ENCODE peak calls at places on chromosomes 13 and 19, in four cellular contexts. One of them, this sample, is unnamed.

GRCh38 chr13:94658926-94659649 is 53.3 kb downstream of the SOX21 start:
- DNase-seq in HepG2: no peak
- DNase-seq in GM12878: no peak
- DNase-seq in K562: no peak
- DNase-seq in this sample: peak

GRCh38 chr13:31807090-31807541 is 67.8 kb downstream of the RXFP2 start:
- DNase-seq in HepG2: no peak
- DNase-seq in GM12878: no peak
- DNase-seq in K562: no peak
- DNase-seq in this sample: no peak

GRCh38 chr13:50509771-50510441 is 333.6 kb downstream of the DLEU7 start:
- DNase-seq in HepG2: no peak
- DNase-seq in GM12878: no peak
- DNase-seq in K562: no peak
- DNase-seq in this sample: no peak

GRCh38 chr13:71864981-71865857 is 1.8 kb downstream of the DACH1 start:
- DNase-seq in HepG2: no peak
- DNase-seq in GM12878: no peak
- DNase-seq in K562: no peak
- DNase-seq in this sample: peak

GRCh38 chr19:3494051-3494450 is 6.4 kb downstream of the DOHH start:
- DNase-seq in HepG2: no peak
- DNase-seq in GM12878: no peak
- DNase-seq in K562: peak
- DNase-seq in this sample: peak

GRCh38 chr19:8242212-8242821 is 33.1 kb downstream of the CERS4 start:
- DNase-seq in HepG2: no peak
- DNase-seq in GM12878: no peak
- DNase-seq in K562: no peak
- DNase-seq in this sample: no peak

GRCh38 chr13:48304132-48304876 is 753 bp downstream of the RB1 start:
- DNase-seq in HepG2: peak
- DNase-seq in GM12878: peak
- DNase-seq in K562: peak
- DNase-seq in this sample: peak

GRCh38 chr13:109700176-109700575 is 86.2 kb downstream of the IRS2 start:
- DNase-seq in HepG2: no peak
- DNase-seq in GM12878: no peak
- DNase-seq in K562: peak
- DNase-seq in this sample: no peak

GRCh38 chr13:99634672-99635071 is 133.4 kb downstream of the TM9SF2 start:
- DNase-seq in HepG2: no peak
- DNase-seq in GM12878: no peak
- DNase-seq in K562: no peak
- DNase-seq in this sample: no peak

GRCh38 chr19:41960973-41961372 is 1.9 kb upstream of the RABAC1 start:
- DNase-seq in HepG2: no peak
- DNase-seq in GM12878: no peak
- DNase-seq in K562: no peak
- DNase-seq in this sample: no peak

GRCh38 chr19:10126213-10126639 is 6.5 kb upstream of the EIF3G start:
- DNase-seq in HepG2: no peak
- DNase-seq in GM12878: no peak
- DNase-seq in K562: no peak
- DNase-seq in this sample: no peak

GRCh38 chr13:39363393-39363792 is 239.6 kb downstream of the LHFPL6 start:
- DNase-seq in HepG2: no peak
- DNase-seq in GM12878: no peak
- DNase-seq in K562: no peak
- DNase-seq in this sample: no peak

GRCh38 chr19:15669440-15669839 is 3.4 kb upstream of the CYP4F12 start:
- DNase-seq in HepG2: no peak
- DNase-seq in GM12878: no peak
- DNase-seq in K562: no peak
- DNase-seq in this sample: no peak

GRCh38 chr19:37251308-37252229 is 33.6 kb downstream of the ZNF383 start:
- DNase-seq in HepG2: no peak
- DNase-seq in GM12878: peak
- DNase-seq in K562: peak
- DNase-seq in this sample: peak

GRCh38 chr19:15437355-15438123 is 12.2 kb downstream of the WIZ start:
- DNase-seq in HepG2: peak
- DNase-seq in GM12878: no peak
- DNase-seq in K562: no peak
- DNase-seq in this sample: no peak

GRCh38 chr19:10828981-10829821 is 6.8 kb downstream of the TMED1 start:
- DNase-seq in HepG2: no peak
- DNase-seq in GM12878: no peak
- DNase-seq in K562: peak
- DNase-seq in this sample: no peak

GRCh38 chr13:37144661-37145060 is 39.2 kb upstream of the CSNK1A1L start:
- DNase-seq in HepG2: no peak
- DNase-seq in GM12878: no peak
- DNase-seq in K562: no peak
- DNase-seq in this sample: no peak

GRCh38 chr19:46976845-46977320 is 42.8 kb upstream of the NPAS1 start:
- DNase-seq in HepG2: no peak
- DNase-seq in GM12878: no peak
- DNase-seq in K562: peak
- DNase-seq in this sample: no peak

GRCh38 chr19:19488041-19488874 is 27.1 kb downstream of the TSSK6 start:
- DNase-seq in HepG2: no peak
- DNase-seq in GM12878: no peak
- DNase-seq in K562: peak
- DNase-seq in this sample: no peak

GRCh38 chr13:61142506-61142905 is 273.1 kb downstream of the PCDH20 start:
- DNase-seq in HepG2: no peak
- DNase-seq in GM12878: no peak
- DNase-seq in K562: no peak
- DNase-seq in this sample: no peak

GRCh38 chr19:5799247-5800241 is 5.3 kb upstream of the NRTN start:
- DNase-seq in HepG2: no peak
- DNase-seq in GM12878: no peak
- DNase-seq in K562: peak
- DNase-seq in this sample: no peak

DNA sequence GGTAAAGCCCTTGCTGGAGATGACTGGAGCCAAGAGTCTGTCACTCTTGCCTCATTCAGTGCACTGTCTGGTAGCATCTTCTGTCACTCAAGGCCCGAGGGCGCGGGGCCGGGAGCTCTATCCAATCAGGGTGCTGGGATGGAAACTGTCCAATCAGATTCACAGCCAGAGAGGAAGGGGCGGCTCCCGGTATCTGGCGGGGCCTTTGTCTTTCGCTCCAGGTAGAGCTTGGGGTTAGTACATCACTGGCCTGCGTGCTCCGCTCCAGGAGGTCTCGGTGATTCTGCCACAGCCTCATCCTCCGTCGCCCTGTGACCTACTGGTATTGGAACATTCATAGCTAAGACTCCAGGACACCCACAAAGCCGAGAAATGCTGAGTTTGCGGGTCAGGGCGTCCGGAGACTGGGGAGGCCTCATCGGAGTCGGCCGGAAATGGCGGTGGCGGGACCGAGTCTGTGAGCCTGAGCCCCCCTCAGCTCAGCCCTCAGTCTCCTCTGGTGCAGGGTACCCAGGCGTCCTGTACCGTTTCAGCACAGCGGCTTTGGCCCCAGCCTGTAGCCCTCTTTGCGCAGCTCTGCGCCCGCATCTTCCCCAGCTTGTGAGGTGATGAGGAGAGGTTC is 20.6 kb upstream of the ZNF430 start:
- DNase-seq in HepG2: no peak
- DNase-seq in GM12878: peak
- DNase-seq in K562: peak
- DNase-seq in this sample: no peak
- TF ChIP-seq SP1 in HepG2: no peak
- TF ChIP-seq SP1 in GM12878: peak
- TF ChIP-seq SP1 in K562: no peak
- TF ChIP-seq SP1 in this sample: no peak

DNA sequence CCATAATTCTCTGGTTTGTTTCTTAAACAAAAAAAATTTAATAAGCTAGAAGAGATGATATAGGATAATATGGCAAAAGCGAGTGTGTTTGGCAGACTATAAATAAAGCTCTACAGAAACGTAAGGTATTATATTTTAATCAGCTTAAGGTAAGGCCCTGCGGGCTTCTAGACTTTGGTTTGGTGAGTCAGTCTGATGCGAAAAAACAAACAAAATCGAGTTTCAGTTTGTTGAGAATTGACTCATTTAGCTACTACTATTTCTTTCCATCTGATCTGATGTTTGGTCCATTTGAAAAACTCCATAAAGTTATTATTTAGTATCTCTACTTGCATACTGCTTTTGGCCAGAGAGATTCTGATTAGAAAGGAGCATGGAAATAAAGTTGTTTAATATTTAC is 138.0 kb downstream of the MIPEP start:
- DNase-seq in HepG2: peak
- DNase-seq in GM12878: peak
- DNase-seq in K562: no peak
- DNase-seq in this sample: no peak
- TF ChIP-seq TARDBP in HepG2: no peak
- TF ChIP-seq TARDBP in GM12878: no peak
- TF ChIP-seq TARDBP in K562: no peak
- TF ChIP-seq TARDBP in this sample: no peak

GRCh38 chr19:51709575-51709974 is 14.2 kb downstream of the HAS1 start:
- DNase-seq in HepG2: no peak
- DNase-seq in GM12878: no peak
- DNase-seq in K562: no peak
- DNase-seq in this sample: no peak

GRCh38 chr19:51706296-51706695 is 13.2 kb downstream of the SPACA6 start:
- DNase-seq in HepG2: no peak
- DNase-seq in GM12878: no peak
- DNase-seq in K562: no peak
- DNase-seq in this sample: no peak

GRCh38 chr19:51704601-51705000 is 11.5 kb downstream of the SPACA6 start:
- DNase-seq in HepG2: no peak
- DNase-seq in GM12878: no peak
- DNase-seq in K562: no peak
- DNase-seq in this sample: no peak

GRCh38 chr19:51708811-51709210 is 15.0 kb downstream of the HAS1 start:
- DNase-seq in HepG2: no peak
- DNase-seq in GM12878: no peak
- DNase-seq in K562: no peak
- DNase-seq in this sample: no peak

DNA sequence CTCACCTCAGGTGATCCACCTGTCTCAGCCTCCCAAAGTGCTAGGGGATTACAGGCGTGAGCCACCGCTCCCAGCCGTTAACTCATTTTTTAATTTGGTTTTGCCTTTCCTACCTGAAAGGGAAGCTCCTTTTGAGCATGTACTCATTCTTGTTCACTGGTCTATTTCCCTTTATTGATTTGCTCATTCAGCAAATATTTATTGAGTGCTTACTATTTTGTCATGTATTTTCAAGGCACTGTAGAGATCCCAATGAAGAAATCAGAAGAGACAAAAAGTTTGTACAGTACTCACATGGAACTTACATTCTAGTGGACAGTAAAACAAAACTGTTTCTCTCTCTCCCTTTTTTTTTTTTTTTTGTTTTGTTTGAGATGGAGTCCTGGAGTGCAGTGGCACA is 13.8 kb downstream of the SPACA6 start:
- DNase-seq in HepG2: no peak
- DNase-seq in GM12878: no peak
- DNase-seq in K562: no peak
- DNase-seq in this sample: no peak
- TF ChIP-seq SP1 in HepG2: no peak
- TF ChIP-seq SP1 in GM12878: no peak
- TF ChIP-seq SP1 in K562: no peak
- TF ChIP-seq SP1 in this sample: no peak

DNA sequence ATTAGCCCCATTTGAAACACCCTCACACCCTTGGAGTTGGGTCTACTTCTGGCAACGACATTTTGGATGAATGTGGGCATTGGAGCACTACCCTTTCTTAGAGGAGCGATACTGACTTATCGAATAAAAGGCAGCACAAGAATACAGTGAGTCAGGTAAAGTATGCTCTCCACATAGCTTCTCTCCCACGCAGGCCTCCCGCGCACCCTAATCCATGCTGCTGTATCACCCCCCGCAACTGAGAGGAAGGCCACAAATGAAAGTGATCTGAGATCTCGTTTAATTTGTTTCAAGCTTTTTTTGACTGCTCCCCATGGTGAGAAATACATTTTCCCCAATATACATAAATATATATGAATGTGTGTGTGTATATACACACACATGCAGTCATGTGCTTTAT is 25.4 kb upstream of the AKAP11 start:
- DNase-seq in HepG2: no peak
- DNase-seq in GM12878: no peak
- DNase-seq in K562: no peak
- DNase-seq in this sample: no peak
- TF ChIP-seq TARDBP in HepG2: no peak
- TF ChIP-seq TARDBP in GM12878: no peak
- TF ChIP-seq TARDBP in K562: no peak
- TF ChIP-seq TARDBP in this sample: no peak

DNA sequence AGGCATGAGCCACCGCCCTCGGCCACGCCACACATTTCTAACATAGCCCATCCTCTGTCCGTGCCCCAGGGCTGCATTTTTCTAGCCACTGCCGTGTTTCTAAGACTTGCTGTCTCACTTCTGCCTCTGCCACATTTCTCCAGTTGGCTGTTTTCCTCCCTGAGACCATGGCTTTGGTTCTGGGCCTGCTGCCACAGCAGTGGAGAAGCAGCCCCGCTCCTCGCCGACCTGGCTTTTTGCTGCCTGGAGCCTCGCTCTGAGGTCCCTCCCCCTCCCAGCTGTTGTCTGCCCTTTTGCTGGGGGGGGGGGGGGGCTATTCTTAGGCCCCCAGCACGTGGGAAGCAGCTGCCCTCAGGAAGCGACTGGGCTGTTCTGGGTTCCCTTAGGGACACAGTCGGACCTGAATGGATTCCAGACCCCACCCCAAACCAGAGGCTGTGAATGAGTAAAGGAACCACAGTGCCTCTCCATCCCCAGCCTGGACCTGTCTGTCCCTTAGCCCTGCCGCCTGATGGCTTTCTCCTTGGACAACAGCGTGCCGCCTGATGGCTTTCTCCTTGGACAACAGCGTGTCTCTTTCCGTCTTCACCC is 3.3 kb downstream of the GYS1 start:
- DNase-seq in HepG2: no peak
- DNase-seq in GM12878: no peak
- DNase-seq in K562: no peak
- DNase-seq in this sample: no peak
- TF ChIP-seq SP1 in HepG2: no peak
- TF ChIP-seq SP1 in GM12878: no peak
- TF ChIP-seq SP1 in K562: no peak
- TF ChIP-seq SP1 in this sample: no peak

GRCh38 chr13:97005631-97006262 is 11.5 kb upstream of the OXGR1 start:
- DNase-seq in HepG2: no peak
- DNase-seq in GM12878: no peak
- DNase-seq in K562: no peak
- DNase-seq in this sample: no peak
- TF ChIP-seq TARDBP in HepG2: no peak
- TF ChIP-seq TARDBP in GM12878: no peak
- TF ChIP-seq TARDBP in K562: no peak
- TF ChIP-seq TARDBP in this sample: no peak

GRCh38 chr19:30873691-30874090 is 475.5 kb downstream of the TSHZ3 start:
- DNase-seq in HepG2: no peak
- DNase-seq in GM12878: no peak
- DNase-seq in K562: no peak
- DNase-seq in this sample: no peak
- TF ChIP-seq SP1 in HepG2: no peak
- TF ChIP-seq SP1 in GM12878: no peak
- TF ChIP-seq SP1 in K562: no peak
- TF ChIP-seq SP1 in this sample: no peak

This sample was measured in HEK293T.